ENCODE peak calls at places on chromosomes 7 and 10, in four cellular contexts. B is lung, Z is fibroblast of the aortic adventitia, A is foreskin fibroblast. M is an unnamed sample.

GRCh38 chr7:6243168-6243567 is 29.3 kb downstream of the CYTH3 start:
- DNase-seq in A (no peak), Z (no peak), B (no peak), M (no peak)

GRCh38 chr7:131231381-131232220 is 96.1 kb upstream of the MKLN1 start:
- DNase-seq in B (no peak), A (peak; percentile 47), Z (peak; percentile 71), M (peak; percentile 84)

GRCh38 chr10:24350111-24350921 is 141.4 kb downstream of the KIAA1217 start:
- DNase-seq in B (no peak), A (peak; percentile 29), Z (peak; percentile 74), M (no peak)

GRCh38 chr7:28961972-28962371 is 3.8 kb upstream of the TRIL start:
- DNase-seq in B (no peak), A (no peak), Z (no peak), M (no peak)

GRCh38 chr7:1254281-1255082 is 21.8 kb downstream of the UNCX start:
- DNase-seq in B (no peak), Z (no peak), A (no peak), M (no peak)

GRCh38 chr10:71981024-71981867 is 17.1 kb downstream of the CHST3 start:
- DNase-seq in A (no peak), B (no peak), Z (peak; percentile 59), M (no peak)

GRCh38 chr7:151038951-151039849 is 9.1 kb upstream of the ASIC3 start:
- DNase-seq in A (peak; percentile 94), Z (peak; percentile 85), B (peak; percentile 67), M (no peak)

GRCh38 chr7:104052979-104053378 is 63.5 kb upstream of the RELN start:
- DNase-seq in Z (no peak), A (no peak), B (no peak), M (no peak)

GRCh38 chr7:41641006-41641714 is 61.7 kb downstream of the INHBA start:
- DNase-seq in A (no peak), B (no peak), Z (no peak), M (no peak)

GRCh38 chr10:85558533-85558932 is 808.1 kb downstream of the GRID1 start:
- DNase-seq in A (no peak), Z (no peak), B (no peak), M (no peak)

GRCh38 chr7:126185959-126186580 is 1066.7 kb downstream of the GRM8 start:
- DNase-seq in B (no peak), Z (no peak), A (no peak), M (no peak)

GRCh38 chr7:139423091-139423490 is 60.4 kb downstream of the KLRG2 start:
- DNase-seq in B (no peak), Z (no peak), A (no peak), M (no peak)

GRCh38 chr7:28240466-28240865 is 59.9 kb upstream of the JAZF1 start:
- DNase-seq in A (no peak), B (no peak), Z (no peak), M (no peak)

GRCh38 chr7:28621369-28621807 is 209.1 kb downstream of the CREB5 start:
- DNase-seq in A (no peak), B (no peak), Z (no peak), M (peak; percentile 84)

GRCh38 chr10:68208424-68209042 is 23.4 kb downstream of the ATOH7 start:
- DNase-seq in A (peak; percentile 65), Z (peak; percentile 82), B (no peak), M (peak; percentile 56)

GRCh38 chr7:102273749-102274712 is 12.6 kb upstream of the SH2B2 start:
- DNase-seq in A (no peak), Z (peak; percentile 31), B (no peak), M (no peak)

GRCh38 chr10:110706690-110707098 is 62.6 kb downstream of the RBM20 start:
- DNase-seq in B (no peak), A (peak; percentile 49), Z (peak; percentile 84), M (no peak)

GRCh38 chr7:5510426-5511045 is 86.9 kb upstream of the TNRC18 start:
- DNase-seq in B (no peak), Z (no peak), A (no peak), M (no peak)

GRCh38 chr7:12820777-12821176 is 133.3 kb downstream of the ARL4A start:
- DNase-seq in Z (no peak), B (no peak), A (no peak), M (no peak)

GRCh38 chr7:107302250-107302649 is 133.4 kb downstream of the HBP1 start:
- DNase-seq in B (no peak), Z (no peak), A (no peak), M (no peak)

GRCh38 chr7:133650487-133651292 is 397.8 kb downstream of the EXOC4 start:
- DNase-seq in Z (peak; percentile 23), B (no peak), A (no peak), M (no peak)

GRCh38 chr10:86022906-86023305 is 343.7 kb downstream of the GRID1 start:
- DNase-seq in Z (no peak), B (no peak), A (no peak), M (no peak)

GRCh38 chr10:69801094-69801433 is 642 bp upstream of the COL13A1 start:
- DNase-seq in Z (peak; percentile 56), B (peak; percentile 45), A (peak; percentile 34), M (peak; percentile 40)

GRCh38 chr7:144594580-144594979 is 191.1 kb upstream of the NOBOX start:
- DNase-seq in B (no peak), A (no peak), Z (no peak), M (no peak)

GRCh38 chr7:56537952-56538351 is 421.7 kb upstream of the NUPR2 start:
- DNase-seq in B (no peak), A (no peak), Z (no peak), M (no peak)

GRCh38 chr10:71319042-71319799 is at the start of gene SLC29A3:
- DNase-seq in Z (peak; percentile 62), A (peak; percentile 73), B (peak; percentile 73), M (peak; percentile 93)

GRCh38 chr7:157693071-157693520 is 356.3 kb downstream of the DNAJB6 start:
- DNase-seq in A (no peak), B (no peak), Z (no peak), M (no peak)

GRCh38 chr7:18995811-18996400 is 121.5 kb downstream of the TWIST1 start:
- DNase-seq in Z (no peak), B (no peak), A (no peak), M (no peak)

GRCh38 chr7:28292826-28293528 is 112.4 kb upstream of the JAZF1 start:
- DNase-seq in B (no peak), A (no peak), Z (peak; percentile 19), M (peak; percentile 12)

GRCh38 chr10:58529077-58529728 is 16.5 kb downstream of the BICC1 start:
- DNase-seq in B (no peak), Z (no peak), A (no peak), M (no peak)

GRCh38 chr10:114631678-114632417 is 26.2 kb downstream of the ABLIM1 start:
- DNase-seq in B (no peak), Z (no peak), A (no peak), M (peak; percentile 25)

GRCh38 chr10:42934842-42935241 is 142.0 kb upstream of the RET start:
- DNase-seq in A (no peak), Z (no peak), B (no peak), M (no peak)

GRCh38 chr7:17680943-17681351 is 259.3 kb downstream of the SNX13 start:
- DNase-seq in B (no peak), A (no peak), Z (peak; percentile 80), M (peak; percentile 18)

DNA sequence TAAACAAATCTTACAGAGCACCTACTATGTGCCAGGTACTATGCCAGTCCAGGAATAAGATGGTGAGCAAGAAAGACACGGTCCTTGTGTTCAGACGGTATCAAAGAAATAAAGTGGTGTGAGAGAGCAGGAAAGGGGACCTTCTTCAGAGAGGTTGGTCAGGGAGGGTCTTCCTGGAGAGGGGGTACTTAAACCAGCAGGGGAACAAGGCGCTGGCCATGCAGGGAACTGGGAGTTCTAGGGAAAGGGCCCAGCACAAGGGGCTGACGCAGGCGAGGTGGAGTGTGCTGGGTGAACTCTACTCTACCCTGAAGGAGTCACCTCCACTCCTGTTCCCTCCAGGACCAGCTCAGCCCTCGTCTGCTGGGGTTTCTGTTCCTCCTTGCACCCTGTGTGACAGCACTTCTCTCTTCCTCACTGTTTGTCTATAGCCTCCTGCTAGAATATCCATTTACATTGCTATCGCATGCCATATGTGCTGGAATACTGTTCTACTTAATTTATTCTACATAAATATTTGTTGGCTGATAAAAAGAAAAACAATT is 73.5 kb downstream of the AOAH start:
- DNase-seq in Z (no peak), A (no peak), B (no peak), M (no peak)
- TF ChIP-seq CTCF in Z (no peak), A (no peak), B (no peak), M (no peak)

GRCh38 chr10:6074489-6075301 is 12.5 kb upstream of the IL2RA start:
- DNase-seq in B (no peak), Z (peak; percentile 82), A (peak; percentile 26), M (no peak)
- H3K4me3 ChIP-seq in B (no peak overlapping the region), Z (no peak overlapping the region), A (no peak overlapping the region), M (no peak overlapping the region)

DNA sequence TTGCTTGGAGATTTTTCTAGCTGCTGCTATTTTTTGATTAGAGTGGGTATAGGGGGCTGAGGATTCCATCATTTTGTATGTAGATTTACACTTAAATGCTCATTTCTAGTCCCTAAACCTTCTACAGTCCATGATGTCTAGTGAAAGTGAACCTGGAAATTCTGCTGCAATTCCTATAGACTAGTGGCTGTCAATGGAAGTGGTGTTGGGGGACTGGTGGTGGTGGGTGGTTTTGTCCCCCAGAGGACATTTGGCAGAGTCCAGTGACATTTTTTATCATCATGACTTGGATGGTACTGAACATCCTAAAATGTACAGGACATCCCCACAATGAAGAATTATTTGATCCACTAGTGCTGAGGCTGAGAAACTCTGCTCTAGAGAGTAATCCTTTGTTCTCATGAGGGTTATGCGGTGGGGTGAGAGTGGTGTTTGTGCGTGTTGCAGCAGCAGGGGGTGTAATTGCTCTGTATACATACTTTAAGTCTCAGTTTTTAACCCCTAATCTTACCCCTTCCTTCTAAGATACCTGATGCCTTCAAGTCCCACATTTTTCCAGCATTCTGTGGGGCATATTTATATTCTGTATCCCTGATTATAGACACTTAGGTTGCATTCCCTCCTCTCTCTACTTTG is 35.0 kb downstream of the KIF11 start:
- DNase-seq in A (no peak), Z (peak; percentile 9), B (no peak), M (peak; percentile 6)
- TF ChIP-seq CTCF in A (no peak), Z (peak; percentile 1), B (no peak), M (no peak)

GRCh38 chr7:101201695-101202602 is 1.1 kb upstream of the MOGAT3 start:
- DNase-seq in Z (no peak), A (no peak), B (no peak), M (no peak)
- H3K4me3 ChIP-seq in Z (no peak overlapping the region), A (no peak overlapping the region), B (no peak overlapping the region), M (no peak overlapping the region)

M was measured in GM12865.